ENCODE peak calls at places on chromosome 10, in four cellular contexts. A is NCI-H774, V is EH, Y is left ventricle myocardium inferior. D is an unnamed sample.

GRCh38 chr10:115710136-115710535 is 562.9 kb downstream of the GFRA1 start:
- DNase-seq in Y (no peak), V (no peak), A (no peak), D (no peak)

GRCh38 chr10:104255244-104255981 is 721 bp downstream of the GSTO1 start:
- DNase-seq in V (peak), Y (no peak), A (no peak), D (no peak)

GRCh38 chr10:77082601-77083252 is 554.9 kb downstream of the KCNMA1 start:
- DNase-seq in Y (no peak), V (peak), A (no peak), D (no peak)

GRCh38 chr10:18178862-18179483 is 38.7 kb downstream of the CACNB2 start:
- DNase-seq in Y (no peak), V (no peak), A (no peak), D (no peak)

GRCh38 chr10:48454302-48455054 is 148.0 kb downstream of the MAPK8 start:
- DNase-seq in Y (no peak), A (no peak), V (no peak), D (no peak)

GRCh38 chr10:113434950-113435349 is 117.9 kb upstream of the HABP2 start:
- DNase-seq in A (no peak), V (no peak), Y (no peak), D (no peak)

GRCh38 chr10:68212721-68213352 is 19.1 kb downstream of the ATOH7 start:
- DNase-seq in A (no peak), Y (no peak), V (peak), D (no peak)

GRCh38 chr10:93034426-93034825 is 26.2 kb upstream of the CYP26C1 start:
- DNase-seq in A (no peak), Y (no peak), V (peak), D (no peak)

GRCh38 chr10:11162828-11163599 is 145.3 kb downstream of the CELF2 start:
- DNase-seq in A (no peak), Y (peak), V (no peak), D (peak)

GRCh38 chr10:43458227-43458626 is 21.3 kb downstream of the ZNF487 start:
- DNase-seq in Y (no peak), V (no peak), A (no peak), D (no peak)

GRCh38 chr10:14838582-14839304 is 637 bp downstream of the HSPA14 start:
- DNase-seq in Y (peak), V (peak), A (peak), D (peak)

GRCh38 chr10:132437511-132437910 is 40.5 kb downstream of the PWWP2B start:
- DNase-seq in V (no peak), Y (no peak), A (no peak), D (no peak)

GRCh38 chr10:33819206-33819605 is 484.7 kb upstream of the NRP1 start:
- DNase-seq in V (peak), A (no peak), Y (no peak), D (no peak)

GRCh38 chr10:76085773-76086570 is 654.5 kb downstream of the LRMDA start:
- DNase-seq in Y (no peak), V (no peak), A (no peak), D (no peak)

GRCh38 chr10:11145498-11145855 is 127.8 kb downstream of the CELF2 start:
- DNase-seq in Y (peak), A (no peak), V (no peak), D (peak)

GRCh38 chr10:78371118-78371517 is 337.5 kb downstream of the RPS24 start:
- DNase-seq in V (no peak), A (no peak), Y (no peak), D (no peak)

GRCh38 chr10:7410306-7410799 is 481 bp downstream of the SFMBT2 start:
- DNase-seq in V (peak), Y (peak), A (no peak), D (peak)

GRCh38 chr10:21523557-21524008 is 1.9 kb downstream of the SKIDA1 start:
- DNase-seq in Y (no peak), A (peak), V (peak), D (no peak)

GRCh38 chr10:35439172-35439571 is 102.9 kb downstream of the CCNY start:
- DNase-seq in A (no peak), V (no peak), Y (no peak), D (no peak)

GRCh38 chr10:133165556-133166503 is 5.8 kb downstream of the KNDC1 start:
- DNase-seq in A (no peak), Y (no peak), V (no peak), D (no peak)

GRCh38 chr10:130913844-130914243 is 397.7 kb downstream of the TCERG1L start:
- DNase-seq in V (no peak), Y (no peak), A (no peak), D (no peak)

GRCh38 chr10:18290651-18291313 is 150.6 kb downstream of the CACNB2 start:
- DNase-seq in Y (no peak), A (no peak), V (no peak), D (no peak)

GRCh38 chr10:117461766-117462423 is 80.7 kb upstream of the EMX2 start:
- DNase-seq in Y (no peak), V (peak), A (no peak), D (no peak)

GRCh38 chr10:33542747-33543505 is 208.5 kb upstream of the NRP1 start:
- DNase-seq in Y (no peak), V (peak), A (no peak), D (no peak)

GRCh38 chr10:36475746-36476145 is 649.7 kb upstream of the ANKRD30A start:
- DNase-seq in A (no peak), V (no peak), Y (no peak), D (no peak)

GRCh38 chr10:110504111-110504735 is 6.5 kb downstream of the DUSP5 start:
- DNase-seq in Y (no peak), A (no peak), V (peak), D (peak)

GRCh38 chr10:7872041-7872442 is 53.7 kb downstream of the TAF3 start:
- DNase-seq in A (peak), Y (no peak), V (peak), D (no peak)

GRCh38 chr10:61642073-61642637 is 20.6 kb upstream of the CABCOCO1 start:
- DNase-seq in A (no peak), Y (no peak), V (no peak), D (no peak)

GRCh38 chr10:88896336-88897018 is 16.4 kb downstream of the STAMBPL1 start:
- DNase-seq in A (no peak), Y (no peak), V (no peak), D (no peak)

GRCh38 chr10:49053053-49053997 is 62.0 kb downstream of the VSTM4 start:
- DNase-seq in Y (peak), V (no peak), A (no peak), D (no peak)

GRCh38 chr10:97766106-97766810 is 5.5 kb downstream of the SFRP5 start:
- DNase-seq in V (no peak), A (no peak), Y (no peak), D (no peak)

GRCh38 chr10:90787906-90788491 is 69.8 kb downstream of the HTR7 start:
- DNase-seq in A (peak), V (peak), Y (no peak), D (no peak)

GRCh38 chr10:43585981-43586738 is 11.7 kb upstream of the ZNF239 start:
- DNase-seq in Y (no peak), V (no peak), A (no peak), D (no peak)